ENCODE peak calls at places on chromosome 3, in nine cellular contexts. One of them, this sample, is unnamed.

GRCh38 chr3:97579365-97579764 is 185.2 kb upstream of the ARL6 start:
- DNase-seq in NCI-H446: peak
- DNase-seq in germinal center: no peak
- DNase-seq in small intestine: no peak
- DNase-seq in RWPE1: peak
- DNase-seq in activated naive CD4-positive, alpha-beta T cell treated with Interleukin-2 at 50 U/mL for 16 hours: no peak
- DNase-seq in HFFc6: no peak
- DNase-seq in tibial nerve: no peak
- DNase-seq in A549: no peak
- DNase-seq in this sample: no peak

GRCh38 chr3:116614795-116615362 is 94.7 kb upstream of the TUSC7 start:
- DNase-seq in HFFc6: no peak
- DNase-seq in activated naive CD4-positive, alpha-beta T cell treated with Interleukin-2 at 50 U/mL for 16 hours: no peak
- DNase-seq in tibial nerve: no peak
- DNase-seq in germinal center: no peak
- DNase-seq in A549: peak
- DNase-seq in NCI-H446: peak
- DNase-seq in RWPE1: peak
- DNase-seq in small intestine: peak
- DNase-seq in this sample: no peak

GRCh38 chr3:169575381-169575780 is 88.1 kb downstream of the MECOM start:
- DNase-seq in germinal center: no peak
- DNase-seq in tibial nerve: no peak
- DNase-seq in A549: no peak
- DNase-seq in RWPE1: peak
- DNase-seq in HFFc6: peak
- DNase-seq in NCI-H446: no peak
- DNase-seq in small intestine: no peak
- DNase-seq in activated naive CD4-positive, alpha-beta T cell treated with Interleukin-2 at 50 U/mL for 16 hours: no peak
- DNase-seq in this sample: no peak

GRCh38 chr3:69200384-69201068 is 78.1 kb upstream of the LMOD3 start:
- DNase-seq in small intestine: peak
- DNase-seq in tibial nerve: no peak
- DNase-seq in activated naive CD4-positive, alpha-beta T cell treated with Interleukin-2 at 50 U/mL for 16 hours: peak
- DNase-seq in NCI-H446: no peak
- DNase-seq in A549: no peak
- DNase-seq in HFFc6: no peak
- DNase-seq in germinal center: no peak
- DNase-seq in RWPE1: peak
- DNase-seq in this sample: no peak

GRCh38 chr3:159881828-159882309 is 106.8 kb upstream of the IL12A start:
- DNase-seq in germinal center: no peak
- DNase-seq in activated naive CD4-positive, alpha-beta T cell treated with Interleukin-2 at 50 U/mL for 16 hours: no peak
- DNase-seq in A549: no peak
- DNase-seq in HFFc6: no peak
- DNase-seq in tibial nerve: no peak
- DNase-seq in RWPE1: peak
- DNase-seq in small intestine: no peak
- DNase-seq in NCI-H446: peak
- DNase-seq in this sample: no peak

GRCh38 chr3:34008191-34008590 is 209.8 kb downstream of the PDCD6IP start:
- DNase-seq in small intestine: no peak
- DNase-seq in NCI-H446: no peak
- DNase-seq in germinal center: peak
- DNase-seq in RWPE1: no peak
- DNase-seq in activated naive CD4-positive, alpha-beta T cell treated with Interleukin-2 at 50 U/mL for 16 hours: no peak
- DNase-seq in A549: no peak
- DNase-seq in tibial nerve: no peak
- DNase-seq in HFFc6: no peak
- DNase-seq in this sample: no peak

GRCh38 chr3:193594946-193595689 is 2.1 kb downstream of the OPA1 start:
- DNase-seq in NCI-H446: no peak
- DNase-seq in A549: no peak
- DNase-seq in tibial nerve: no peak
- DNase-seq in activated naive CD4-positive, alpha-beta T cell treated with Interleukin-2 at 50 U/mL for 16 hours: no peak
- DNase-seq in small intestine: no peak
- DNase-seq in HFFc6: peak
- DNase-seq in RWPE1: peak
- DNase-seq in germinal center: no peak
- DNase-seq in this sample: no peak

GRCh38 chr3:57911588-57911987 is 96.6 kb upstream of the FLNB start:
- DNase-seq in HFFc6: no peak
- DNase-seq in RWPE1: no peak
- DNase-seq in small intestine: no peak
- DNase-seq in tibial nerve: no peak
- DNase-seq in germinal center: no peak
- DNase-seq in activated naive CD4-positive, alpha-beta T cell treated with Interleukin-2 at 50 U/mL for 16 hours: no peak
- DNase-seq in NCI-H446: no peak
- DNase-seq in A549: no peak
- DNase-seq in this sample: no peak

GRCh38 chr3:101724329-101725191 is at the start of gene CEP97:
- DNase-seq in tibial nerve: peak
- DNase-seq in RWPE1: peak
- DNase-seq in HFFc6: peak
- DNase-seq in germinal center: peak
- DNase-seq in A549: peak
- DNase-seq in activated naive CD4-positive, alpha-beta T cell treated with Interleukin-2 at 50 U/mL for 16 hours: peak
- DNase-seq in small intestine: peak
- DNase-seq in NCI-H446: peak
- DNase-seq in this sample: peak

GRCh38 chr3:140198242-140198641 is 263.3 kb downstream of the CLSTN2 start:
- DNase-seq in small intestine: no peak
- DNase-seq in tibial nerve: no peak
- DNase-seq in A549: no peak
- DNase-seq in activated naive CD4-positive, alpha-beta T cell treated with Interleukin-2 at 50 U/mL for 16 hours: no peak
- DNase-seq in HFFc6: no peak
- DNase-seq in RWPE1: no peak
- DNase-seq in germinal center: no peak
- DNase-seq in NCI-H446: peak
- DNase-seq in this sample: no peak

GRCh38 chr3:150300376-150300775 is 107.7 kb upstream of the TSC22D2 start:
- DNase-seq in HFFc6: no peak
- DNase-seq in germinal center: no peak
- DNase-seq in A549: no peak
- DNase-seq in small intestine: no peak
- DNase-seq in tibial nerve: no peak
- DNase-seq in activated naive CD4-positive, alpha-beta T cell treated with Interleukin-2 at 50 U/mL for 16 hours: no peak
- DNase-seq in NCI-H446: no peak
- DNase-seq in RWPE1: peak
- DNase-seq in this sample: no peak

GRCh38 chr3:172808969-172809546 is 58.5 kb downstream of the ECT2 start:
- DNase-seq in small intestine: peak
- DNase-seq in germinal center: no peak
- DNase-seq in NCI-H446: peak
- DNase-seq in HFFc6: peak
- DNase-seq in tibial nerve: no peak
- DNase-seq in activated naive CD4-positive, alpha-beta T cell treated with Interleukin-2 at 50 U/mL for 16 hours: no peak
- DNase-seq in RWPE1: no peak
- DNase-seq in A549: no peak
- DNase-seq in this sample: no peak

GRCh38 chr3:180085122-180085710 is 48.5 kb upstream of the PEX5L start:
- DNase-seq in NCI-H446: no peak
- DNase-seq in A549: no peak
- DNase-seq in small intestine: no peak
- DNase-seq in HFFc6: no peak
- DNase-seq in activated naive CD4-positive, alpha-beta T cell treated with Interleukin-2 at 50 U/mL for 16 hours: no peak
- DNase-seq in RWPE1: no peak
- DNase-seq in germinal center: no peak
- DNase-seq in tibial nerve: no peak
- DNase-seq in this sample: no peak

GRCh38 chr3:113744941-113745272 is 1.1 kb downstream of the NAA50 start:
- DNase-seq in small intestine: no peak
- DNase-seq in tibial nerve: no peak
- DNase-seq in activated naive CD4-positive, alpha-beta T cell treated with Interleukin-2 at 50 U/mL for 16 hours: no peak
- DNase-seq in A549: no peak
- DNase-seq in RWPE1: no peak
- DNase-seq in germinal center: no peak
- DNase-seq in NCI-H446: no peak
- DNase-seq in HFFc6: no peak
- DNase-seq in this sample: no peak

GRCh38 chr3:20352547-20353164 is 166.7 kb upstream of the SGO1 start:
- DNase-seq in HFFc6: no peak
- DNase-seq in NCI-H446: no peak
- DNase-seq in germinal center: no peak
- DNase-seq in activated naive CD4-positive, alpha-beta T cell treated with Interleukin-2 at 50 U/mL for 16 hours: no peak
- DNase-seq in small intestine: no peak
- DNase-seq in RWPE1: no peak
- DNase-seq in tibial nerve: no peak
- DNase-seq in A549: no peak
- DNase-seq in this sample: no peak

GRCh38 chr3:122101646-122102045 is 46.5 kb downstream of the CD86 start:
- DNase-seq in RWPE1: peak
- DNase-seq in germinal center: peak
- DNase-seq in activated naive CD4-positive, alpha-beta T cell treated with Interleukin-2 at 50 U/mL for 16 hours: no peak
- DNase-seq in small intestine: peak
- DNase-seq in NCI-H446: peak
- DNase-seq in HFFc6: peak
- DNase-seq in tibial nerve: no peak
- DNase-seq in A549: peak
- DNase-seq in this sample: peak

GRCh38 chr3:67077656-67078055 is 79.5 kb downstream of the KBTBD8 start:
- DNase-seq in NCI-H446: no peak
- DNase-seq in germinal center: no peak
- DNase-seq in activated naive CD4-positive, alpha-beta T cell treated with Interleukin-2 at 50 U/mL for 16 hours: no peak
- DNase-seq in A549: no peak
- DNase-seq in small intestine: no peak
- DNase-seq in RWPE1: no peak
- DNase-seq in tibial nerve: no peak
- DNase-seq in HFFc6: no peak
- DNase-seq in this sample: no peak

GRCh38 chr3:5017953-5018531 is 38.8 kb downstream of the BHLHE40 start:
- DNase-seq in activated naive CD4-positive, alpha-beta T cell treated with Interleukin-2 at 50 U/mL for 16 hours: no peak
- DNase-seq in germinal center: no peak
- DNase-seq in NCI-H446: peak
- DNase-seq in A549: peak
- DNase-seq in HFFc6: no peak
- DNase-seq in RWPE1: peak
- DNase-seq in small intestine: peak
- DNase-seq in tibial nerve: peak
- DNase-seq in this sample: no peak

GRCh38 chr3:335250-335649 is 138.7 kb downstream of the CHL1 start:
- DNase-seq in RWPE1: no peak
- DNase-seq in activated naive CD4-positive, alpha-beta T cell treated with Interleukin-2 at 50 U/mL for 16 hours: no peak
- DNase-seq in germinal center: no peak
- DNase-seq in A549: no peak
- DNase-seq in HFFc6: no peak
- DNase-seq in NCI-H446: no peak
- DNase-seq in tibial nerve: no peak
- DNase-seq in small intestine: no peak
- DNase-seq in this sample: no peak

GRCh38 chr3:174168538-174169254 is 690.4 kb upstream of the NAALADL2 start:
- DNase-seq in A549: no peak
- DNase-seq in small intestine: no peak
- DNase-seq in NCI-H446: no peak
- DNase-seq in activated naive CD4-positive, alpha-beta T cell treated with Interleukin-2 at 50 U/mL for 16 hours: no peak
- DNase-seq in tibial nerve: no peak
- DNase-seq in HFFc6: no peak
- DNase-seq in germinal center: no peak
- DNase-seq in RWPE1: no peak
- DNase-seq in this sample: no peak

GRCh38 chr3:138594150-138594934 is at the start of gene CEP70:
- DNase-seq in small intestine: peak
- DNase-seq in NCI-H446: no peak
- DNase-seq in A549: peak
- DNase-seq in activated naive CD4-positive, alpha-beta T cell treated with Interleukin-2 at 50 U/mL for 16 hours: peak
- DNase-seq in tibial nerve: peak
- DNase-seq in RWPE1: peak
- DNase-seq in HFFc6: peak
- DNase-seq in germinal center: peak
- DNase-seq in this sample: peak

GRCh38 chr3:136856665-136857064 is 5.3 kb upstream of the NCK1 start:
- DNase-seq in RWPE1: no peak
- DNase-seq in tibial nerve: no peak
- DNase-seq in NCI-H446: no peak
- DNase-seq in activated naive CD4-positive, alpha-beta T cell treated with Interleukin-2 at 50 U/mL for 16 hours: no peak
- DNase-seq in HFFc6: no peak
- DNase-seq in small intestine: no peak
- DNase-seq in germinal center: no peak
- DNase-seq in A549: no peak
- DNase-seq in this sample: no peak

GRCh38 chr3:17040322-17040721 is 155.6 kb downstream of the PLCL2 start:
- DNase-seq in RWPE1: no peak
- DNase-seq in tibial nerve: no peak
- DNase-seq in germinal center: no peak
- DNase-seq in small intestine: no peak
- DNase-seq in NCI-H446: no peak
- DNase-seq in HFFc6: no peak
- DNase-seq in A549: no peak
- DNase-seq in activated naive CD4-positive, alpha-beta T cell treated with Interleukin-2 at 50 U/mL for 16 hours: no peak
- DNase-seq in this sample: no peak

GRCh38 chr3:37967252-37967881 is 23.2 kb upstream of the VILL start:
- DNase-seq in tibial nerve: peak
- DNase-seq in A549: peak
- DNase-seq in germinal center: peak
- DNase-seq in RWPE1: peak
- DNase-seq in activated naive CD4-positive, alpha-beta T cell treated with Interleukin-2 at 50 U/mL for 16 hours: peak
- DNase-seq in NCI-H446: peak
- DNase-seq in small intestine: peak
- DNase-seq in HFFc6: peak
- DNase-seq in this sample: peak

GRCh38 chr3:111368061-111368460 is 173.9 kb upstream of the CD96 start:
- DNase-seq in RWPE1: no peak
- DNase-seq in germinal center: no peak
- DNase-seq in activated naive CD4-positive, alpha-beta T cell treated with Interleukin-2 at 50 U/mL for 16 hours: no peak
- DNase-seq in A549: no peak
- DNase-seq in tibial nerve: no peak
- DNase-seq in HFFc6: no peak
- DNase-seq in small intestine: no peak
- DNase-seq in NCI-H446: no peak
- DNase-seq in this sample: no peak

GRCh38 chr3:11548721-11549131 is 95.0 kb downstream of the VGLL4 start:
- DNase-seq in tibial nerve: no peak
- DNase-seq in germinal center: no peak
- DNase-seq in NCI-H446: no peak
- DNase-seq in small intestine: peak
- DNase-seq in HFFc6: peak
- DNase-seq in A549: no peak
- DNase-seq in activated naive CD4-positive, alpha-beta T cell treated with Interleukin-2 at 50 U/mL for 16 hours: no peak
- DNase-seq in RWPE1: no peak
- DNase-seq in this sample: no peak

GRCh38 chr3:53045784-53046170 is at the start of gene SFMBT1:
- DNase-seq in A549: peak
- DNase-seq in germinal center: peak
- DNase-seq in HFFc6: no peak
- DNase-seq in small intestine: peak
- DNase-seq in NCI-H446: peak
- DNase-seq in activated naive CD4-positive, alpha-beta T cell treated with Interleukin-2 at 50 U/mL for 16 hours: peak
- DNase-seq in tibial nerve: peak
- DNase-seq in RWPE1: peak
- DNase-seq in this sample: peak

GRCh38 chr3:122183521-122183892 is at the start of gene CASR:
- DNase-seq in activated naive CD4-positive, alpha-beta T cell treated with Interleukin-2 at 50 U/mL for 16 hours: no peak
- DNase-seq in A549: no peak
- DNase-seq in small intestine: peak
- DNase-seq in germinal center: peak
- DNase-seq in tibial nerve: no peak
- DNase-seq in RWPE1: peak
- DNase-seq in HFFc6: no peak
- DNase-seq in NCI-H446: no peak
- DNase-seq in this sample: no peak

GRCh38 chr3:160885791-160886286 is 129.8 kb downstream of the PPM1L start:
- DNase-seq in activated naive CD4-positive, alpha-beta T cell treated with Interleukin-2 at 50 U/mL for 16 hours: no peak
- DNase-seq in HFFc6: no peak
- DNase-seq in RWPE1: no peak
- DNase-seq in small intestine: no peak
- DNase-seq in NCI-H446: peak
- DNase-seq in A549: no peak
- DNase-seq in germinal center: no peak
- DNase-seq in tibial nerve: peak
- DNase-seq in this sample: no peak

GRCh38 chr3:123365450-123366143 is 83.3 kb downstream of the ADCY5 start:
- DNase-seq in tibial nerve: no peak
- DNase-seq in RWPE1: peak
- DNase-seq in NCI-H446: peak
- DNase-seq in A549: peak
- DNase-seq in activated naive CD4-positive, alpha-beta T cell treated with Interleukin-2 at 50 U/mL for 16 hours: no peak
- DNase-seq in small intestine: peak
- DNase-seq in HFFc6: no peak
- DNase-seq in germinal center: no peak
- DNase-seq in this sample: no peak

GRCh38 chr3:114022145-114022544 is 34.2 kb downstream of the CCDC191 start:
- DNase-seq in RWPE1: no peak
- DNase-seq in small intestine: no peak
- DNase-seq in NCI-H446: no peak
- DNase-seq in activated naive CD4-positive, alpha-beta T cell treated with Interleukin-2 at 50 U/mL for 16 hours: no peak
- DNase-seq in A549: no peak
- DNase-seq in tibial nerve: no peak
- DNase-seq in germinal center: no peak
- DNase-seq in HFFc6: peak
- DNase-seq in this sample: no peak